ENCODE peak calls at places on chromosome 9, in eight cellular contexts. G is mesendoderm, E is endodermal cell, W is bronchial epithelial cell, H is BE2C, U is lower lobe of right lung, T is A549, S is suprapubic skin. M is an unnamed sample.

GRCh38 chr9:93132946-93133640 is 958 bp downstream of the NINJ1 start:
- DNase-seq in G (peak; percentile 72), E (peak; percentile 69), W (no peak), H (no peak), U (no peak), T (peak; percentile 42), S (peak; percentile 78), M (no peak)

GRCh38 chr9:110623462-110624025 is 44.0 kb upstream of the SVEP1 start:
- DNase-seq in G (peak; percentile 66), E (peak; percentile 72), W (peak; percentile 68), H (peak; percentile 44), U (no peak), T (peak; percentile 53), S (no peak), M (no peak)

GRCh38 chr9:81499021-81499454 is 190.3 kb downstream of the TLE1 start:
- DNase-seq in G (no peak), E (no peak), W (no peak), H (no peak), U (no peak), T (no peak), S (no peak), M (peak; percentile 90)

GRCh38 chr9:93680445-93681315 is 104.3 kb downstream of the PHF2 start:
- DNase-seq in G (no peak), E (peak; percentile 43), W (no peak), H (no peak), U (no peak), T (no peak), S (peak; percentile 40), M (no peak)

GRCh38 chr9:14315754-14316573 is 2.0 kb upstream of the NFIB start:
- DNase-seq in G (peak; percentile 88), E (peak; percentile 82), W (peak; percentile 20), H (peak; percentile 49), U (peak; percentile 48), T (peak; percentile 48), S (peak; percentile 79), M (no peak)

GRCh38 chr9:70049672-70050271 is 6.1 kb downstream of the MAMDC2 start:
- DNase-seq in G (no peak), E (no peak), W (no peak), H (no peak), U (peak; percentile 50), T (no peak), S (peak; percentile 94), M (peak; percentile 79)

GRCh38 chr9:12863624-12864023 is 88.8 kb downstream of the LURAP1L start:
- DNase-seq in G (no peak), E (no peak), W (no peak), H (no peak), U (no peak), T (no peak), S (no peak), M (no peak)

GRCh38 chr9:105508530-105508929 is 49.4 kb upstream of the FKTN start:
- DNase-seq in G (no peak), E (no peak), W (no peak), H (no peak), U (no peak), T (no peak), S (no peak), M (no peak)

GRCh38 chr9:4678679-4679267 is 596 bp upstream of the CDC37L1 start:
- DNase-seq in G (peak; percentile 55), E (no peak), W (no peak), H (no peak), U (no peak), T (no peak), S (no peak), M (no peak)

GRCh38 chr9:4677392-4677791 is 2.0 kb upstream of the CDC37L1 start:
- DNase-seq in G (no peak), E (no peak), W (no peak), H (no peak), U (no peak), T (no peak), S (no peak), M (no peak)

GRCh38 chr9:4680178-4680535 is 788 bp downstream of the CDC37L1 start:
- DNase-seq in G (no peak), E (no peak), W (no peak), H (no peak), U (no peak), T (no peak), S (no peak), M (peak; percentile 24)

GRCh38 chr9:4679268-4680177 is at the start of gene CDC37L1:
- DNase-seq in G (peak; percentile 98), E (peak; percentile 99), W (peak; percentile 87), H (peak; percentile 97), U (peak; percentile 98), T (peak; percentile 91), S (peak; percentile 99), M (peak; percentile 94)

DNA sequence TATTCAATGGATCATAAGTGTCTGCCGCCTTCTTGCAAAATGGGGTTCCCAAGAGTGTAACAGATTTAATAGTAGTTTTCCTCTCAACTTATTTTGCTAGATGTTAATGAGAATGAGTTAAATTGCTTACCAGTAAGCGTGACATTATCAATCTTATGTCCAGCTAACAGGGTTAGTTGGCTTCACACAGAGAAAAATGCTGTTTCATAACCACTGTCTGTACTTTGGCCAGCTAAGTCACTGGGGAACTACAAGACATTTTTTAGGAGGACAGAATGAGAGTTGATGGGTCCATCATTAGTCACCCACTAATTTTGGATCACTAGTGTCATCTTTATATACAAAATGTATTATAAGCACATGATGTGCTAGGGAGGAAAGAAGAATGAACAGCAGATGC is 1.4 kb downstream of the CDC37L1 start:
- DNase-seq in G (no peak), E (no peak), W (no peak), H (no peak), U (no peak), T (no peak), S (no peak), M (peak; percentile 58)
- H3K4me3 ChIP-seq in G (no peak overlapping the region), E (peak overlapping the region; percentile 92), W (peak overlapping the region; percentile 58), H (peak overlapping the region; percentile 79), U (peak overlapping the region; percentile 81), T (peak overlapping the region; percentile 59), S (peak overlapping the region; percentile 92), M (peak overlapping the region; percentile 79)

GRCh38 chr9:122220673-122221222 is 8.0 kb downstream of the LHX6 start:
- DNase-seq in G (peak; percentile 13), E (no peak), W (no peak), H (no peak), U (no peak), T (no peak), S (no peak), M (no peak)

GRCh38 chr9:122221223-122221811 is 7.4 kb downstream of the LHX6 start:
- DNase-seq in G (peak; percentile 38), E (peak; percentile 81), W (no peak), H (no peak), U (no peak), T (no peak), S (no peak), M (no peak)

GRCh38 chr9:122218885-122219855 is 9.6 kb downstream of the LHX6 start:
- DNase-seq in G (peak; percentile 54), E (peak; percentile 81), W (no peak), H (no peak), U (no peak), T (no peak), S (no peak), M (peak; percentile 51)

GRCh38 chr9:122218070-122218884 is 10.5 kb downstream of the LHX6 start:
- DNase-seq in G (no peak), E (peak; percentile 36), W (peak; percentile 19), H (no peak), U (no peak), T (no peak), S (no peak), M (no peak)

DNA sequence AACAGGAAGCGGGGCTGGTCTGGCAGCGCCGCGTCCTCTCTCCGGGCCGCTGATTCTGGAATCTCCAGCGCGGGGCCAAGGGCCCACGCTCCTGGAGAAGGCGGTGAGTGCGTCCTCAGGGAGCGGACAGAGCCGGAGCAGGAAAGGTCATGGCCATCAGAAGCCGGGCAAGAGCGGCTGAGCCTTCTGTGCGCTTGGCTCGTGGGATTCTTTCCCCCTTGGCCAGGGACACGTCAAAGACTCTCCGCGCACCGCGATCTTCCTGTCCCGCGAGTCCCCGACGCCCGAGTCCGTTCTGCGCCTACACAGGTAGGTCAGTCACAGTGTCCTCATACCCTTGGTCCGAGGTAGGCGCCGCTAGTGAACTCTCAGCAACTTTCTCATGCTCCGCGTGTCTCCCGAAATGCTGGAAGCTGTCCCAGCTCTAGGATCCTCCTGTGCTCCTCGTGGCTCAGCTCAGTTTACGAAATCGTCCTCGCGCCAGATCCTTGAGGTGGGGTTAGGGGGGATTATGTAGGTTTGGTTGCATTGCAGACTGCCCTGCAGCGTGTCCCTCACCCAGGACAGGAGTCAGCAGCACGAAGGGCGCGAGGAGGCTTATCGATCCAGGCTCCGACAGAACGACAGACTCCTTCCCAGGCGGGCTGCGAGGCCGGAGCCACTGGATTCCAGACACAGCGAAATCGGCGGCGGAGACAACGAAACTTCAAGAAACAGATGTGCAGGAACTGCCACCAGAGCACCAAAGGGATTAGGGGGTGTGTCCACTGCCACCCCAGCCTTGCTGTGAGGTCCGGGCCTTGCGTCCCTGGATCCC is 8.7 kb downstream of the LHX6 start:
- DNase-seq in G (peak; percentile 45), E (peak; percentile 78), W (no peak), H (no peak), U (no peak), T (no peak), S (no peak), M (no peak)
- H3K4me3 ChIP-seq in G (no peak overlapping the region), E (peak overlapping the region; percentile 75), W (no peak overlapping the region), H (no peak overlapping the region), U (peak overlapping the region; percentile 20), T (no peak overlapping the region), S (peak overlapping the region; percentile 33), M (no peak overlapping the region)

GRCh38 chr9:130961511-130962300 is 22.7 kb upstream of the FIBCD1 start:
- DNase-seq in G (no peak), E (no peak), W (no peak), H (no peak), U (no peak), T (no peak), S (no peak), M (no peak)

GRCh38 chr9:130963337-130963908 is 24.4 kb upstream of the FIBCD1 start:
- DNase-seq in G (no peak), E (no peak), W (no peak), H (no peak), U (no peak), T (no peak), S (no peak), M (no peak)

GRCh38 chr9:130965680-130966079 is 26.6 kb upstream of the FIBCD1 start:
- DNase-seq in G (no peak), E (no peak), W (no peak), H (no peak), U (no peak), T (no peak), S (no peak), M (no peak)

GRCh38 chr9:130962418-130963316 is 23.6 kb upstream of the FIBCD1 start:
- DNase-seq in G (peak; percentile 40), E (peak; percentile 89), W (peak; percentile 92), H (no peak), U (no peak), T (peak; percentile 95), S (no peak), M (peak; percentile 96)

GRCh38 chr9:130963916-130964315 is 24.9 kb upstream of the FIBCD1 start:
- DNase-seq in G (no peak), E (no peak), W (no peak), H (no peak), U (no peak), T (no peak), S (no peak), M (no peak)
- H3K4me3 ChIP-seq in G (no peak overlapping the region), E (no peak overlapping the region), W (no peak overlapping the region), H (no peak overlapping the region), U (no peak overlapping the region), T (no peak overlapping the region), S (no peak overlapping the region), M (no peak overlapping the region)

DNA sequence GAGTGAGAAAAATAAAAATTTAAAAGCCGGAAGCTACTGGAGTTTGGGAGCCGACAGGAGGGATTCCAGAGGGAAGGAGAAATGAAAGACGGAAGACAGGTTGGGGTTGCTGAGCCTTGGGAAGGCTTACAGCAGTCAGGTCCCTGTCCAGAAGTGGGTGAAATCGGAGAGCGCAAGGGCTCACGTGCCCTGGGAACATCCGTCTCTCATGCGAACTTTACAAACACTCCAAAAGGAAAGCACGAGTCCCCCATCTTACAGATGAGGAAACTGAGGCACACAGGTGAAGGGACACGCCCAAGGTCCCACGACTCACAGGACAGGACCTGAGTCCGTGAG is 351 bp upstream of the OLFML2A start:
- DNase-seq in G (no peak), E (no peak), W (no peak), H (no peak), U (no peak), T (no peak), S (no peak), M (no peak)
- H3K4me3 ChIP-seq in G (peak overlapping the region; percentile 20), E (peak overlapping the region; percentile 76), W (peak overlapping the region; percentile 51), H (peak overlapping the region; percentile 3), U (peak overlapping the region; percentile 60), T (peak overlapping the region; percentile 67), S (peak overlapping the region; percentile 55), M (peak overlapping the region; percentile 39)

M was measured in foreskin fibroblast.